ENCODE peak calls at places on chromosome 22, in five cellular contexts. C, U, M, O and S are unnamed samples.

GRCh38 chr22:46830001-46830715 is 67.7 kb downstream of the TBC1D22A start:
- DNase-seq in M (peak), C (peak), U (no peak), O (no peak), S (no peak)

GRCh38 chr22:39908737-39909136 is 7.9 kb downstream of the GRAP2 start:
- DNase-seq in C (no peak), O (no peak), U (no peak), M (no peak), S (no peak)

GRCh38 chr22:50531546-50532352 is 1.9 kb upstream of the TYMP start:
- DNase-seq in C (peak), U (peak), M (peak), O (no peak), S (no peak)

GRCh38 chr22:47621253-47621652 is 858.8 kb downstream of the TBC1D22A start:
- DNase-seq in C (no peak), O (no peak), U (peak), M (no peak), S (no peak)

GRCh38 chr22:23315341-23315917 is 135.1 kb downstream of the BCR start:
- DNase-seq in O (no peak), M (peak), C (peak), U (peak), S (no peak)

GRCh38 chr22:35842519-35842913 is 124.8 kb downstream of the APOL5 start:
- DNase-seq in M (no peak), O (no peak), C (no peak), U (no peak), S (no peak)

GRCh38 chr22:27318516-27318915 is 483.0 kb downstream of the MN1 start:
- DNase-seq in M (peak), C (no peak), U (no peak), O (no peak), S (peak)

GRCh38 chr22:36180038-36180880 is 19.7 kb upstream of the APOL3 start:
- DNase-seq in U (peak), M (peak), O (peak), C (peak), S (no peak)

GRCh38 chr22:44549701-44550100 is 51.7 kb upstream of the RTL6 start:
- DNase-seq in U (no peak), O (no peak), M (no peak), C (no peak), S (no peak)

GRCh38 chr22:23547818-23548500 is 32.1 kb downstream of the IGLL1 start:
- DNase-seq in M (no peak), O (no peak), C (no peak), U (no peak), S (no peak)

GRCh38 chr22:27947461-27947860 is 28.4 kb upstream of the PITPNB start:
- DNase-seq in C (no peak), M (peak), U (no peak), O (no peak), S (no peak)

GRCh38 chr22:44195189-44195871 is 14.6 kb downstream of the PARVG start:
- DNase-seq in C (no peak), O (no peak), U (no peak), M (no peak), S (no peak)